ENCODE peak calls at places on chromosome 6, in four cellular contexts. One of them, this sample, is unnamed. For H3K4me1, the result is how much of the 10 kb centered on the place peaks cover.

GRCh38 chr6:156359912-156360311 is 417.3 kb upstream of the ARID1B start:
- DNase-seq in lung: no peak
- DNase-seq in A549: peak
- DNase-seq in cardiac muscle cell: peak
- DNase-seq in this sample: peak

GRCh38 chr6:90219168-90219985 is 77.3 kb downstream of the BACH2 start:
- DNase-seq in lung: no peak
- DNase-seq in A549: no peak
- DNase-seq in cardiac muscle cell: peak
- DNase-seq in this sample: no peak

GRCh38 chr6:163872335-163872734 is 457.8 kb downstream of the QKI start:
- DNase-seq in lung: no peak
- DNase-seq in A549: no peak
- DNase-seq in cardiac muscle cell: no peak
- DNase-seq in this sample: no peak

GRCh38 chr6:39213195-39213920 is 15.9 kb downstream of the KCNK5 start:
- DNase-seq in lung: no peak
- DNase-seq in A549: no peak
- DNase-seq in cardiac muscle cell: no peak
- DNase-seq in this sample: no peak

GRCh38 chr6:151502499-151502898 is 8.7 kb downstream of the CCDC170 start:
- DNase-seq in lung: no peak
- DNase-seq in A549: peak
- DNase-seq in cardiac muscle cell: no peak
- DNase-seq in this sample: no peak

GRCh38 chr6:14542670-14543366 is 425.2 kb downstream of the CD83 start:
- DNase-seq in lung: no peak
- DNase-seq in A549: no peak
- DNase-seq in cardiac muscle cell: no peak
- DNase-seq in this sample: no peak

GRCh38 chr6:127959869-127960268 is 59.0 kb upstream of the THEMIS start:
- DNase-seq in lung: no peak
- DNase-seq in A549: no peak
- DNase-seq in cardiac muscle cell: no peak
- DNase-seq in this sample: no peak

GRCh38 chr6:159804504-159804903 is 4.4 kb downstream of the PNLDC1 start:
- DNase-seq in lung: no peak
- DNase-seq in A549: no peak
- DNase-seq in cardiac muscle cell: no peak
- DNase-seq in this sample: no peak

GRCh38 chr6:145882121-145882531 is 67.5 kb upstream of the FBXO30 start:
- DNase-seq in lung: no peak
- DNase-seq in A549: no peak
- DNase-seq in cardiac muscle cell: no peak
- DNase-seq in this sample: no peak

GRCh38 chr6:44256291-44257006 is 879 bp downstream of the SLC35B2 start:
- DNase-seq in lung: no peak
- DNase-seq in A549: peak
- DNase-seq in cardiac muscle cell: no peak
- DNase-seq in this sample: no peak

GRCh38 chr6:44258325-44258863 is 1.1 kb upstream of the SLC35B2 start:
- DNase-seq in lung: no peak
- DNase-seq in A549: no peak
- DNase-seq in cardiac muscle cell: no peak
- DNase-seq in this sample: no peak

GRCh38 chr6:44258921-44259320 is 1.6 kb upstream of the SLC35B2 start:
- DNase-seq in lung: no peak
- DNase-seq in A549: no peak
- DNase-seq in cardiac muscle cell: no peak
- DNase-seq in this sample: no peak

GRCh38 chr6:44257007-44257752 is at the start of gene SLC35B2:
- DNase-seq in lung: no peak
- DNase-seq in A549: peak
- DNase-seq in cardiac muscle cell: peak
- DNase-seq in this sample: no peak

GRCh38 chr6:44257753-44258324 is 511 bp upstream of the SLC35B2 start:
- DNase-seq in lung: no peak
- DNase-seq in A549: no peak
- DNase-seq in cardiac muscle cell: no peak
- DNase-seq in this sample: no peak
- H3K4me1 ChIP-seq in lung: under half
- H3K4me1 ChIP-seq in A549: under half
- H3K4me1 ChIP-seq in cardiac muscle cell: under half
- H3K4me1 ChIP-seq in this sample: under half

DNA sequence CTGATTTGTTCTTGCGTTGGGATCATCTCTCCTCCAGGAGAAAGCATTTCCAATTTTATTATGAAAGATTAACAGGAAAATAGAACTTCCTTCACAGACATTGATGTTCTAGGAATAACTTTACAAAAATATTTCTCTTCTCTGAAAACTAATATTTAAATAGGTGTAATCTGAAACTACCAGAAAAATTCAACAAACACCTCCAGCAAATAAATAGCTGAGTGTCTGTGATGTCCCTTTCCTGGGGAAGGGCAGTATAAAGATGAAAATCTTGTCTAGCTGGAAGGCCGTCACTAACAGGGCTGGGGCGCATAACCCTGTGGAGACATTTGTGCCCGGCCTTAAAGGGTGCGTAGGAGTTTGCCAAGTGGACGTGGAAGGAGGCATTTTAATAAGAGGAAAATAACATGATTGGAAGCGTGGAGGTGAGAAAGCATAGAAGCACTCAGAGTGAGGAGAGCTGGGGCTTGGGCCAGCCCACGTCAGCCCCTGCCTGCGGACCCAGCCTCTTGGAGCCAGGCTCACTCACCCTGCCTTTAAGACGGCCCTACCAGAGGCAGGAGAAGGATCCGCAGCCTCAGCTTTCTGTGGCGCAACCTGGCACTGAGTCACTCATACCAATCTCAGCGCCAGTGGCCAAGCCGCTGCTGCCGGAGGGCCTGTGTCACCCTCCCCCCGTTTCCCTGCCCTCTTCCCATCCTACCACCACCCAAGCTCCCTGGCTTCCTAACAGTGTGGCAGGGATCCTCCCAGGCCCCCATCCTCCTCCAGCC is 284.9 kb downstream of the UST start:
- DNase-seq in lung: no peak
- DNase-seq in A549: peak
- DNase-seq in cardiac muscle cell: no peak
- DNase-seq in this sample: no peak
- H3K4me3 ChIP-seq in lung: no peak
- H3K4me3 ChIP-seq in A549: peak
- H3K4me3 ChIP-seq in cardiac muscle cell: no peak
- H3K4me3 ChIP-seq in this sample: no peak

GRCh38 chr6:37525460-37526357 is 26.0 kb upstream of the CCDC167 start:
- DNase-seq in lung: no peak
- DNase-seq in A549: no peak
- DNase-seq in cardiac muscle cell: peak
- DNase-seq in this sample: no peak
- H3K4me1 ChIP-seq in lung: under half
- H3K4me1 ChIP-seq in A549: under half
- H3K4me1 ChIP-seq in cardiac muscle cell: under half
- H3K4me1 ChIP-seq in this sample: under half

GRCh38 chr6:42041131-42042055 is 8.9 kb upstream of the TAF8 start:
- DNase-seq in lung: no peak
- DNase-seq in A549: no peak
- DNase-seq in cardiac muscle cell: no peak
- DNase-seq in this sample: no peak
- H3K4me3 ChIP-seq in lung: no peak
- H3K4me3 ChIP-seq in A549: no peak
- H3K4me3 ChIP-seq in cardiac muscle cell: no peak
- H3K4me3 ChIP-seq in this sample: no peak

DNA sequence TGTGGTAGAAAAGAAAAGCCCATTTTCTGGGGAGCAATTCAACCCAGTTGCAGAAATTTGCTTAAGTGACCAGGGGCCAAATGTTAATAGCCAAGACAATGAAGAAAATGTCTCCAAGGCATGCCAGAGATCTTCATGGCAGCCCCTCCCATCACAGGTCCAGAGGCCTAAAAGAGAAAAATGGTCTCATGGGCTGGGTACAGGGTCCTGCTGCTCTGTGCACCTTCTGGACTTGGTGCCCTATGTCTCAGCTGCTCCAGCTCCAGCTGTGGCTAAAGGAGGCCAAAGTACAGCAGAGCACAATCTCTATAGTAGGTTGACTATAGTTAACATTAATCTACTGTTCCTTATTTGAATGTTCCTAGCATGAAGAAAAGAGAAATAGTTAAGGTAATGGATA is 44.7 kb downstream of the FRK start:
- DNase-seq in lung: no peak
- DNase-seq in A549: no peak
- DNase-seq in cardiac muscle cell: no peak
- DNase-seq in this sample: no peak
- H3K4me1 ChIP-seq in lung: under half
- H3K4me1 ChIP-seq in A549: half or more
- H3K4me1 ChIP-seq in cardiac muscle cell: under half
- H3K4me1 ChIP-seq in this sample: under half

This sample was measured in NT2/D1.